ENCODE peak calls at places on chromosomes 5 and 9, in eight cellular contexts. One of them, this sample, is unnamed.

GRCh38 chr9:26245072-26245471 is 566.8 kb upstream of the TUSC1 start:
- DNase-seq in SK-N-SH: no peak
- DNase-seq in HepG2: no peak
- DNase-seq in stomach: no peak
- DNase-seq in sigmoid colon: no peak
- DNase-seq in A549: no peak
- DNase-seq in tibial nerve: no peak
- DNase-seq in ovary: no peak
- DNase-seq in this sample: no peak

GRCh38 chr9:71144495-71144894 is 23.1 kb upstream of the TRPM3 start:
- DNase-seq in sigmoid colon: no peak
- DNase-seq in SK-N-SH: no peak
- DNase-seq in tibial nerve: no peak
- DNase-seq in stomach: no peak
- DNase-seq in HepG2: no peak
- DNase-seq in ovary: no peak
- DNase-seq in A549: no peak
- DNase-seq in this sample: no peak

GRCh38 chr5:150999704-151000452 is 20.5 kb upstream of the GPX3 start:
- DNase-seq in ovary: peak; percentile 73
- DNase-seq in HepG2: no peak
- DNase-seq in A549: no peak
- DNase-seq in sigmoid colon: peak; percentile 85
- DNase-seq in tibial nerve: peak; percentile 80
- DNase-seq in SK-N-SH: no peak
- DNase-seq in stomach: peak; percentile 82
- DNase-seq in this sample: no peak

GRCh38 chr5:142747034-142747433 is 23.1 kb upstream of the ARHGAP26 start:
- DNase-seq in sigmoid colon: no peak
- DNase-seq in ovary: no peak
- DNase-seq in A549: no peak
- DNase-seq in stomach: no peak
- DNase-seq in tibial nerve: no peak
- DNase-seq in SK-N-SH: no peak
- DNase-seq in HepG2: no peak
- DNase-seq in this sample: no peak

GRCh38 chr9:37528652-37529072 is 42.9 kb downstream of the POLR1E start:
- DNase-seq in sigmoid colon: no peak
- DNase-seq in stomach: no peak
- DNase-seq in ovary: no peak
- DNase-seq in tibial nerve: no peak
- DNase-seq in HepG2: no peak
- DNase-seq in A549: no peak
- DNase-seq in SK-N-SH: no peak
- DNase-seq in this sample: no peak

GRCh38 chr5:87245451-87245850 is 22.2 kb upstream of the RASA1 start:
- DNase-seq in A549: no peak
- DNase-seq in HepG2: no peak
- DNase-seq in sigmoid colon: no peak
- DNase-seq in ovary: no peak
- DNase-seq in tibial nerve: no peak
- DNase-seq in stomach: no peak
- DNase-seq in SK-N-SH: no peak
- DNase-seq in this sample: no peak

GRCh38 chr9:109477269-109478203 is 20.6 kb downstream of the PTPN3 start:
- DNase-seq in SK-N-SH: no peak
- DNase-seq in HepG2: peak; percentile 97
- DNase-seq in A549: peak; percentile 87
- DNase-seq in tibial nerve: no peak
- DNase-seq in sigmoid colon: no peak
- DNase-seq in stomach: peak; percentile 95
- DNase-seq in ovary: no peak
- DNase-seq in this sample: peak; percentile 91

GRCh38 chr9:97873877-97874276 is 20.9 kb downstream of the FOXE1 start:
- DNase-seq in sigmoid colon: no peak
- DNase-seq in stomach: no peak
- DNase-seq in HepG2: no peak
- DNase-seq in ovary: no peak
- DNase-seq in SK-N-SH: no peak
- DNase-seq in tibial nerve: no peak
- DNase-seq in A549: peak; percentile 42
- DNase-seq in this sample: no peak

GRCh38 chr9:33452828-33453271 is 5.5 kb upstream of the AQP3 start:
- DNase-seq in sigmoid colon: no peak
- DNase-seq in tibial nerve: no peak
- DNase-seq in ovary: no peak
- DNase-seq in stomach: peak; percentile 68
- DNase-seq in HepG2: peak; percentile 73
- DNase-seq in A549: peak; percentile 80
- DNase-seq in SK-N-SH: peak; percentile 76
- DNase-seq in this sample: no peak

GRCh38 chr5:135488727-135489465 is 36.7 kb upstream of the TIFAB start:
- DNase-seq in sigmoid colon: no peak
- DNase-seq in HepG2: peak; percentile 81
- DNase-seq in ovary: no peak
- DNase-seq in stomach: no peak
- DNase-seq in tibial nerve: no peak
- DNase-seq in A549: peak; percentile 53
- DNase-seq in SK-N-SH: peak; percentile 61
- DNase-seq in this sample: no peak

GRCh38 chr5:7392401-7393024 is 3.4 kb upstream of the ADCY2 start:
- DNase-seq in ovary: peak; percentile 19
- DNase-seq in A549: peak; percentile 46
- DNase-seq in stomach: no peak
- DNase-seq in HepG2: peak; percentile 6
- DNase-seq in sigmoid colon: no peak
- DNase-seq in SK-N-SH: peak; percentile 30
- DNase-seq in tibial nerve: no peak
- DNase-seq in this sample: peak; percentile 82

GRCh38 chr5:141787376-141787775 is 90.8 kb downstream of the PCDH1 start:
- DNase-seq in SK-N-SH: no peak
- DNase-seq in stomach: no peak
- DNase-seq in tibial nerve: no peak
- DNase-seq in HepG2: no peak
- DNase-seq in sigmoid colon: no peak
- DNase-seq in A549: no peak
- DNase-seq in ovary: no peak
- DNase-seq in this sample: no peak

GRCh38 chr5:170306381-170306790 is 8.8 kb upstream of the LCP2 start:
- DNase-seq in A549: peak; percentile 12
- DNase-seq in stomach: peak; percentile 70
- DNase-seq in ovary: peak; percentile 83
- DNase-seq in HepG2: no peak
- DNase-seq in sigmoid colon: peak; percentile 86
- DNase-seq in tibial nerve: peak; percentile 42
- DNase-seq in SK-N-SH: no peak
- DNase-seq in this sample: no peak
- TF ChIP-seq EP300 in A549: no peak
- TF ChIP-seq EP300 in stomach: no peak
- TF ChIP-seq EP300 in ovary: no peak
- TF ChIP-seq EP300 in HepG2: no peak
- TF ChIP-seq EP300 in sigmoid colon: no peak
- TF ChIP-seq EP300 in tibial nerve: no peak
- TF ChIP-seq EP300 in SK-N-SH: no peak
- TF ChIP-seq EP300 in this sample: no peak

GRCh38 chr5:77420940-77421339 is 71.2 kb downstream of the WDR41 start:
- DNase-seq in stomach: no peak
- DNase-seq in ovary: no peak
- DNase-seq in A549: no peak
- DNase-seq in SK-N-SH: no peak
- DNase-seq in HepG2: no peak
- DNase-seq in tibial nerve: no peak
- DNase-seq in sigmoid colon: no peak
- DNase-seq in this sample: no peak

GRCh38 chr5:77423022-77423750 is 68.9 kb downstream of the WDR41 start:
- DNase-seq in A549: no peak
- DNase-seq in SK-N-SH: no peak
- DNase-seq in sigmoid colon: no peak
- DNase-seq in ovary: no peak
- DNase-seq in tibial nerve: no peak
- DNase-seq in stomach: no peak
- DNase-seq in HepG2: no peak
- DNase-seq in this sample: no peak

GRCh38 chr5:77418162-77418561 is 74.0 kb downstream of the WDR41 start:
- DNase-seq in A549: no peak
- DNase-seq in stomach: no peak
- DNase-seq in sigmoid colon: no peak
- DNase-seq in ovary: no peak
- DNase-seq in SK-N-SH: no peak
- DNase-seq in HepG2: no peak
- DNase-seq in tibial nerve: no peak
- DNase-seq in this sample: no peak

GRCh38 chr5:77419644-77420582 is 72.2 kb downstream of the WDR41 start:
- DNase-seq in sigmoid colon: no peak
- DNase-seq in tibial nerve: no peak
- DNase-seq in ovary: no peak
- DNase-seq in stomach: no peak
- DNase-seq in SK-N-SH: no peak
- DNase-seq in A549: no peak
- DNase-seq in HepG2: no peak
- DNase-seq in this sample: no peak

DNA sequence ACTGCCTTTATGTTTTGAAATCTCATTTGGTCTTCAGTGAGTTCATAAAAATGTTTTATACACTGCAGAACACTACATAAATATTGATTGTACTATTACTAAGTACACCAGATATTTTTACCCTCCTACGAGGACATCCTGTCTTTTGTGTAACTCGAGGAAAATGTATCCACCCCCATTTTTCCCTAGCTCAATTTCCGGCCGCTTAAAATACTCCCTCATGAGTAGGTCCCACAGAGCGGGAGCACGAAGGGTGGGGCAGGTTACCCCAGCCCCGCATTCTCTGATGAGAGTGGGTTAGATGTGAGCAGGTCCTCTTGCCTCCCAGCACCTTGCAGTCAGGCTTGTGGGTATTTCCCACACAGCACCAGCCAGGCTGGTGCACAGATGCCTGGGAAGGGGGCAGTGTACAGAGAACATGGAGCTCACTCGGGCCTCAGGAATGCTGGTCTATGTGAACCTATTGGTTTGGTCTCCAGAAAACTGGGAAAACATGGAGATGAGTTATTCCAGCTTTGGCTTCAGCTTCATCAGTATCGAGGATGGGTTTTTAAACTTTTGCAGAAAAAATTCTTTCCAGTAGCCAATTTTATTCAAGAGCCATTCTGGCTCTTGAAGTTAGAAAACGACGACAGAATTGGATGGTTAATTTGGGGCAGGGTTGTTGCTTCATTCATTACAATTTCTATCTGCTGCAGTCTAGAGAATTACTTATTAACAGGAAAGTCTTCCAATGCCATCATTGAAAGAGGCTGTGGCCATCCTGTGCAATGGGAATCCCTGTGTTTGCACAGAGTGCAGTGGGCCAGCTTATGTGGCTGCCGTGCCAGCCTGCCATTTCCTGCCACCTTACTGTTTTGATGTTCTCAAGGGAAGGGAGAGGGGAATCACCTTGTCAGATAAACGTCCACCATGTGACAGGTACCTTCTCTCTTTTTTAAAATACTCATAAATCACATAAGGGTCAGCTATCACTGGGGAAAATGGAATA is 73.2 kb downstream of the WDR41 start:
- DNase-seq in sigmoid colon: no peak
- DNase-seq in ovary: no peak
- DNase-seq in stomach: no peak
- DNase-seq in A549: no peak
- DNase-seq in SK-N-SH: no peak
- DNase-seq in HepG2: no peak
- DNase-seq in tibial nerve: no peak
- DNase-seq in this sample: no peak
- TF ChIP-seq EP300 in sigmoid colon: no peak
- TF ChIP-seq EP300 in ovary: no peak
- TF ChIP-seq EP300 in stomach: no peak
- TF ChIP-seq EP300 in A549: no peak
- TF ChIP-seq EP300 in SK-N-SH: no peak
- TF ChIP-seq EP300 in HepG2: no peak
- TF ChIP-seq EP300 in tibial nerve: no peak
- TF ChIP-seq EP300 in this sample: no peak

DNA sequence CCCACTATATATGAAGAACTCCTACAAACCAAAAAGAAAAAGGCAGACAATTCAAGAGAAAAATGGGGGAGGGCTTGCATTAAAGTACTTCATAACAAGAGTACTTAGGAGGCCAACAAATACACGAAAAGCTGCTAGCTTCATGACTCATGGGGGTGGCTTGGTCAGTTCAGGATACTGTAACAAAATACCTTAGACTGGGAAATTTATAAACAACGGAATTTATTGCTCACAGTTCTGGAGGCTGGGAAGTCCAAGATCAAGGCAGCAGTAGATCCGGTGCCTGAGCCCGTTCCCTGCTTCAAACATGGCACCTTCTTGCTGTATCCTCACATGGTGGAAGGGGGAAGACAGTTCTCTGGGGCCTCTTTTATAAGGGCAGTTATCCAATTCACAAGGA is 111.4 kb downstream of the C9orf50 start:
- DNase-seq in HepG2: no peak
- DNase-seq in ovary: no peak
- DNase-seq in sigmoid colon: no peak
- DNase-seq in tibial nerve: no peak
- DNase-seq in A549: peak; percentile 60
- DNase-seq in SK-N-SH: no peak
- DNase-seq in stomach: no peak
- DNase-seq in this sample: no peak
- TF ChIP-seq EP300 in HepG2: no peak
- TF ChIP-seq EP300 in ovary: no peak
- TF ChIP-seq EP300 in sigmoid colon: no peak
- TF ChIP-seq EP300 in tibial nerve: no peak
- TF ChIP-seq EP300 in A549: no peak
- TF ChIP-seq EP300 in SK-N-SH: no peak
- TF ChIP-seq EP300 in stomach: no peak
- TF ChIP-seq EP300 in this sample: no peak

GRCh38 chr9:129264388-129264787 is 86.3 kb upstream of the IER5L start:
- DNase-seq in HepG2: no peak
- DNase-seq in SK-N-SH: no peak
- DNase-seq in tibial nerve: no peak
- DNase-seq in sigmoid colon: no peak
- DNase-seq in stomach: no peak
- DNase-seq in A549: no peak
- DNase-seq in ovary: no peak
- DNase-seq in this sample: no peak

GRCh38 chr9:129266536-129266935 is 88.5 kb upstream of the IER5L start:
- DNase-seq in tibial nerve: no peak
- DNase-seq in HepG2: no peak
- DNase-seq in stomach: no peak
- DNase-seq in sigmoid colon: no peak
- DNase-seq in ovary: no peak
- DNase-seq in SK-N-SH: no peak
- DNase-seq in A549: no peak
- DNase-seq in this sample: no peak

GRCh38 chr9:129262261-129262660 is 84.2 kb upstream of the IER5L start:
- DNase-seq in SK-N-SH: no peak
- DNase-seq in sigmoid colon: no peak
- DNase-seq in stomach: no peak
- DNase-seq in tibial nerve: no peak
- DNase-seq in HepG2: no peak
- DNase-seq in ovary: no peak
- DNase-seq in A549: no peak
- DNase-seq in this sample: no peak

GRCh38 chr9:129267141-129267540 is 89.1 kb upstream of the IER5L start:
- DNase-seq in tibial nerve: no peak
- DNase-seq in sigmoid colon: no peak
- DNase-seq in stomach: no peak
- DNase-seq in ovary: no peak
- DNase-seq in SK-N-SH: no peak
- DNase-seq in A549: no peak
- DNase-seq in HepG2: no peak
- DNase-seq in this sample: no peak

GRCh38 chr9:129263836-129264235 is 85.8 kb upstream of the IER5L start:
- DNase-seq in tibial nerve: no peak
- DNase-seq in sigmoid colon: no peak
- DNase-seq in SK-N-SH: no peak
- DNase-seq in HepG2: no peak
- DNase-seq in stomach: no peak
- DNase-seq in A549: no peak
- DNase-seq in ovary: no peak
- DNase-seq in this sample: no peak
- TF ChIP-seq EP300 in tibial nerve: no peak
- TF ChIP-seq EP300 in sigmoid colon: no peak
- TF ChIP-seq EP300 in SK-N-SH: no peak
- TF ChIP-seq EP300 in HepG2: no peak
- TF ChIP-seq EP300 in stomach: no peak
- TF ChIP-seq EP300 in A549: no peak
- TF ChIP-seq EP300 in ovary: no peak
- TF ChIP-seq EP300 in this sample: no peak